ENCODE peak calls at places on chromosome 20, in four cellular contexts. W is PC-3, N is heart left ventricle, X is fibroblast of lung. J is an unnamed sample.

GRCh38 chr20:35773154-35773751 is 1.4 kb downstream of the PHF20 start:
- DNase-seq in X (no peak), N (no peak), W (peak; percentile 39), J (peak; percentile 86)

GRCh38 chr20:1164871-1165270 is 19.9 kb downstream of the TMEM74B start:
- DNase-seq in N (no peak), X (no peak), W (no peak), J (no peak)

GRCh38 chr20:33914871-33915270 is 78.8 kb upstream of the RALY start:
- DNase-seq in W (peak; percentile 84), N (no peak), X (peak; percentile 34), J (no peak)

GRCh38 chr20:44069203-44069931 is 117.6 kb downstream of the JPH2 start:
- DNase-seq in W (no peak), X (peak; percentile 18), N (no peak), J (no peak)

GRCh38 chr20:37329481-37330165 is 16.3 kb upstream of the SRC start:
- DNase-seq in N (no peak), W (no peak), X (no peak), J (peak; percentile 74)

GRCh38 chr20:9989066-9989724 is 45.6 kb upstream of the ANKEF1 start:
- DNase-seq in X (peak; percentile 92), N (no peak), W (no peak), J (no peak)

GRCh38 chr20:1286267-1287036 is 20.4 kb downstream of the SNPH start:
- DNase-seq in W (no peak), N (no peak), X (no peak), J (no peak)

GRCh38 chr20:46755483-46756417 is 46.3 kb downstream of the SLC2A10 start:
- DNase-seq in X (no peak), N (no peak), W (no peak), J (no peak)

GRCh38 chr20:23103284-23104018 is 17.3 kb upstream of the CD93 start:
- DNase-seq in N (no peak), W (no peak), X (peak; percentile 26), J (no peak)

GRCh38 chr20:24118781-24119175 is 130.2 kb upstream of the GGTLC1 start:
- DNase-seq in N (no peak), W (peak; percentile 78), X (peak; percentile 20), J (no peak)

GRCh38 chr20:41169184-41169690 is 31.9 kb downstream of the PLCG1 start:
- DNase-seq in N (peak; percentile 10), X (no peak), W (no peak), J (no peak)
- H3K4me1 ChIP-seq in N (peaks cover 14% of the 10 kb centered on the region), X (peaks cover 7% of the 10 kb centered on the region), W (peaks cover 8% of the 10 kb centered on the region), J (no peaks in the 10 kb centered on the region)

GRCh38 chr20:38726849-38727601 is 2.7 kb downstream of the SLC32A1 start:
- DNase-seq in W (no peak), N (no peak), X (peak; percentile 15), J (peak; percentile 94)

GRCh38 chr20:38728911-38729642 is 4.8 kb downstream of the SLC32A1 start:
- DNase-seq in X (no peak), W (no peak), N (no peak), J (peak; percentile 63)

GRCh38 chr20:38727602-38728236 is 3.4 kb downstream of the SLC32A1 start:
- DNase-seq in N (no peak), W (no peak), X (no peak), J (no peak)

GRCh38 chr20:38729767-38730166 is 5.5 kb downstream of the SLC32A1 start:
- DNase-seq in W (no peak), X (no peak), N (no peak), J (peak; percentile 26)

DNA sequence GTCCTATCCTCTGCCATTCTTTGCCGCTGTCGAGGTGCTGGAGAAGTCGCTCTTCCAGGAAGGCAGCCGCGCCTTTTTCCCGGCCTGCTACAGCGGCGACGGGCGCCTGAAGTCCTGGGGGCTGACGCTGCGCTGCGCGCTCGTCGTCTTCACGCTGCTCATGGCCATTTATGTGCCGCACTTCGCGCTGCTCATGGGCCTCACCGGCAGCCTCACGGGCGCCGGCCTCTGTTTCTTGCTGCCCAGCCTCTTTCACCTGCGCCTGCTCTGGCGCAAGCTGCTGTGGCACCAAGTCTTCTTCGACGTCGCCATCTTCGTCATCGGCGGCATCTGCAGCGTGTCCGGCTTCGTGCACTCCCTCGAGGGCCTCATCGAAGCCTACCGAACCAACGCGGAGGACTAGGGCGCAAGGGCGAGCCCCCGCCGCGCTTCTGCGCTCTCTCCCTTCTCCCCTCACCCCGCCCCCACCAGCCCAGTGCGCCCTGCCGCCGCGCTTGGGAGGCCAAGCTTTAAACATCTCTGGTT is 4.0 kb downstream of the SLC32A1 start:
- DNase-seq in X (no peak), N (no peak), W (no peak), J (peak; percentile 54)
- H3K4me1 ChIP-seq in X (no peaks in the 10 kb centered on the region), N (peaks cover 15% of the 10 kb centered on the region), W (peaks cover 4% of the 10 kb centered on the region), J (peaks cover 2% of the 10 kb centered on the region)

DNA sequence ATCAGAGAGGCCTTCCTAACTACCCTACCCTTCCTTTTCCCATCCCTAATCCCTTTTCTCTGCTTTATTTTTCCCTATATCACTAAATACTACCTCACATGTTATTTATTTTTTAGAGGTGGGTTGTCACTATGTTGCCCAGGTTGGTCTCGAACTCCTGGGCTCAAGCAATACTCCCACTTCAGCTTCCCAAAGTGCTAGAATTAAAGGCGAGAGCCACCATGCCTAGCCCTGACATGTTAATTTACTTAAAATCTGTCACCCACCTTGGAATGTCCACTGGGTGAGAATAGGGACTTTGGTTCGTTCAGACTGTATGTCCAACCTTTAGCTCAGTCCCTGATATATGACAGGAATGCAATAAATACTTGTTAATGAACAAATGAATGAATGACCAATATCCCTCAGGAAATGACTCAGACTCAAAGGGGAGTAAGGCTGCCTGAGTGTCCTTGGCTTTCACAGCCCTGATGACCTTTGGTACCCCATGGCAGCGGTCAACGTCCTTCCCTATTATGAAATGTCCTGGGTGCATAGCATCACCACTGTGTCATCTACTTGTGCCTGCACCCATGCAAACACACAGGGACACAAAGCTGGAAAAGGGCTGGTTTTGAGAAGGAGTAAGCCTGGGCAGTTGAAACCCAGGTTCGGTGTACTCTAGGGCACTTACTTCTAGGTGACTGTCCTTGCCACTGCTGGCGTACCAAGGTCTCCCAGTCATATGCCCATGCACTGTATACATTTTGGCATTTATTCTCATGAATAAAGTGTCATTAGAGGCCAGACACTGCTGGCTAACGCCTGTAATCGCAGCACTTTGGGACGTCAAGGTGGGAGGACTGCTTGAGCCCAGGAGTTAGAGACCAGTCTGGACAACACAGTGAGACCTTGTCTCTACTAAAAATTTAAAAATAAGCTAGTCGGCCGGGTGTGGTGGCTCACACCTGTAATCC is 26.5 kb downstream of the BCL2L1 start:
- DNase-seq in X (peak; percentile 69), W (peak; percentile 95), N (no peak), J (no peak)
- H3K4me1 ChIP-seq in X (peaks cover 33% of the 10 kb centered on the region), W (peaks cover 73% of the 10 kb centered on the region), N (peaks cover 67% of the 10 kb centered on the region), J (peaks cover 12% of the 10 kb centered on the region)

GRCh38 chr20:12354725-12355124 is 437.0 kb downstream of the BTBD3 start:
- DNase-seq in X (no peak), W (no peak), N (no peak), J (no peak)
- H3K4me1 ChIP-seq in X (no peaks in the 10 kb centered on the region), W (no peaks in the 10 kb centered on the region), N (no peaks in the 10 kb centered on the region), J (no peaks in the 10 kb centered on the region)

GRCh38 chr20:59770851-59771250 is 162.6 kb downstream of the SYCP2 start:
- DNase-seq in N (no peak), W (no peak), X (no peak), J (no peak)
- H3K4me1 ChIP-seq in N (no peaks in the 10 kb centered on the region), W (peaks cover 23% of the 10 kb centered on the region), X (no peaks in the 10 kb centered on the region), J (no peaks in the 10 kb centered on the region)

DNA sequence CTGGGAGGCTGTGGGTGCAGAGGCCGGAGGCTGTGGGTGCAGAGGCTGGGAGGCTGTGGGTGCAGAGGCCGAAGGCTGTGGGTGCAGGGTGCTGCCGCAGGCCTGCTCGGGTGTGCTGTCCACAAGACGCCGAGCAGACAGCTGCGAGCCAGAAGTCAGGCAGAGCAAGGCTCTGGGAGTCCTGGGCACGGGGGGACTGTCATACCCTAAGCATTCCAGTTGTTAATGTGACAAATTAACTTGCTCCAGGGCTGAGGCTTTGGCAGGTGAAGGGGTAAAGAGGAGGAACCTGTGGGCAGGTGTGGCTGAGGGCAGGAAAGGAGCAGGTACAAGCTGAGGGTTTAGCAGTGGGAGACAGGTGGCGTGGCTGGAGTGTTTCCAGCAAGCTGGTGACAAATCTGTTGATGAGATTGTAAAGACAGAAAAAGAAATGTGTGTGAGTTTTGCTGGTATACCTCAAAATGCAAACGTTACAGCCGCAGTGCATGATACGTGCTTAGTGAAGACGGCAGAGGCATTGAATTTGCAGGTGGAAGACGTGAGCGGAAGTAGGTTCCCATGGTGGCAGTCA is 14.2 kb upstream of the ADRM1 start:
- DNase-seq in X (no peak), N (no peak), W (no peak), J (no peak)
- H3K4me1 ChIP-seq in X (no peaks in the 10 kb centered on the region), N (peaks cover 27% of the 10 kb centered on the region), W (no peaks in the 10 kb centered on the region), J (no peaks in the 10 kb centered on the region)

GRCh38 chr20:19929749-19930148 is 87.4 kb upstream of the NAA20 start:
- DNase-seq in W (no peak), X (peak; percentile 74), N (no peak), J (no peak)
- H3K4me1 ChIP-seq in W (peaks cover 4% of the 10 kb centered on the region), X (peaks cover 12% of the 10 kb centered on the region), N (peaks cover 46% of the 10 kb centered on the region), J (no peaks in the 10 kb centered on the region)

GRCh38 chr20:49581482-49581881 is 13.5 kb upstream of the PTGIS start:
- DNase-seq in N (no peak), X (no peak), W (no peak), J (no peak)
- H3K4me1 ChIP-seq in N (no peaks in the 10 kb centered on the region), X (peaks cover 20% of the 10 kb centered on the region), W (peaks cover 32% of the 10 kb centered on the region), J (no peaks in the 10 kb centered on the region)

DNA sequence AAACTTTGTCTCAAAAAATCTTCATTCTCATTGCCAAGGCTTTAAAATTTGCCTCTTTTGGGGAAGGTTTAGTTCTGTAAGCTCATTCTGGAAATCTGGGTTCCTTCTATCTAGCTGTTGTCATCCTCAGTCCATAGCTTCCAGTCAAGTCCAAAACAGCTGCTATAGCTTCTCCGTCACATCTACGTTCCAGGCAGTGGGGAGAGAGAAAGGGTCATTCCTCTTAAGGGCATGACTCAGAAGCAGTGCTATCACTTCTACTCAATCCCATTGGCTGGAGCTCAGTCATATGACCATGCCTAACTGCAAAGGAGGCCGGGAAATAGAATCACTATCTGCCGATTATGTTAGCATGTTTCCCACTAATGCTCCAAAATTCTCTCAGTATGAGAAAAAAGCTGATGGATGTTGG is 141.4 kb upstream of the PTPN1 start:
- DNase-seq in W (no peak), N (no peak), X (peak; percentile 89), J (peak; percentile 21)
- H3K4me1 ChIP-seq in W (peaks cover 26% of the 10 kb centered on the region), N (no peaks in the 10 kb centered on the region), X (peaks cover 4% of the 10 kb centered on the region), J (no peaks in the 10 kb centered on the region)

DNA sequence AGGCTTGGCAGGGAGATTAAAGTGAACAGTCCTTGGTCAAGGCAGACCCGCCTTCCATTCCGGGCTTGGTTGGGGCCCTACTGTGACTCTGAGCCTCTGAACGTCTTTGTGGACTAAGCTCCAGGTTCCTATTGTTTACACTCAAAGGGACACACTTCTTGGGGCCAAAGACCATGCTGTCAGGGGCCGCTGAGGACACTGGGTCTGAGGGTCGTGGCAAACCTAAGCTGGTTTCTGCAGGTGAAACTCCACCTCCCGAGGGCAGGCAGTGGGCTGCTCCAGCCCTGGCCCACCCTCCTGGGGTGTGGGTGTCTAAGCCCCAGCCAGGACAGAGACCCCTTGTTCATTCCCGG is 43.1 kb downstream of the DSTN start:
- DNase-seq in W (no peak), X (no peak), N (no peak), J (no peak)
- H3K4me1 ChIP-seq in W (no peaks in the 10 kb centered on the region), X (peaks cover 7% of the 10 kb centered on the region), N (peaks cover 11% of the 10 kb centered on the region), J (no peaks in the 10 kb centered on the region)

J was measured in mesendoderm.